ENCODE peak calls at places on chromosomes 12 and 14, in four cellular contexts. B, C, N and P are unnamed samples.

GRCh38 chr12:9843416-9843815 is 16.1 kb downstream of the KLRF1 start:
- DNase-seq in B (no peak), C (no peak), N (no peak), P (no peak)

GRCh38 chr12:6036509-6036908 is 88.0 kb downstream of the VWF start:
- DNase-seq in B (no peak), C (no peak), N (no peak), P (no peak)

GRCh38 chr12:111046896-111047295 is 126.5 kb upstream of the MYL2 start:
- DNase-seq in B (no peak), C (no peak), N (no peak), P (no peak)

GRCh38 chr14:69081271-69081670 is 71.6 kb downstream of the DCAF5 start:
- DNase-seq in B (no peak), C (no peak), N (no peak), P (no peak)

GRCh38 chr14:50947446-50947845 is 3.2 kb upstream of the PYGL start:
- DNase-seq in B (no peak), C (no peak), N (no peak), P (no peak)

GRCh38 chr12:10205251-10205807 is 7.3 kb upstream of the GABARAPL1 start:
- DNase-seq in B (no peak), C (peak), N (no peak), P (no peak)

GRCh38 chr12:62537544-62537943 is 70.9 kb downstream of the MON2 start:
- DNase-seq in B (no peak), C (peak), N (peak), P (no peak)

GRCh38 chr14:73059326-73059725 is 992 bp downstream of the RBM25 start:
- DNase-seq in B (no peak), C (peak), N (no peak), P (no peak)

GRCh38 chr14:39268393-39268792 is 34.7 kb downstream of the MIA2 start:
- DNase-seq in B (no peak), C (peak), N (no peak), P (no peak)

GRCh38 chr12:46519407-46519806 is 146.8 kb upstream of the SLC38A2 start:
- DNase-seq in B (peak), C (no peak), N (no peak), P (no peak)

GRCh38 chr14:81826080-81826479 is 292.4 kb upstream of the SEL1L start:
- DNase-seq in B (no peak), C (no peak), N (no peak), P (no peak)

GRCh38 chr12:76143343-76144252 is 59.1 kb upstream of the NAP1L1 start:
- DNase-seq in B (no peak), C (no peak), N (no peak), P (no peak)

GRCh38 chr12:93908846-93909592 is 231.8 kb downstream of the CRADD start:
- DNase-seq in B (no peak), C (peak), N (no peak), P (no peak)

GRCh38 chr14:87161502-87161901 is 831.5 kb downstream of the GALC start:
- DNase-seq in B (no peak), C (no peak), N (no peak), P (no peak)

GRCh38 chr12:120468846-120469449 is 600 bp downstream of the SRSF9 start:
- DNase-seq in B (peak), C (peak), N (peak), P (peak)

GRCh38 chr14:37186865-37187264 is 10.9 kb upstream of the MIPOL1 start:
- DNase-seq in B (no peak), C (no peak), N (no peak), P (no peak)

GRCh38 chr14:64703393-64704144 is 655 bp upstream of the PLEKHG3 start:
- DNase-seq in B (no peak), C (no peak), N (no peak), P (no peak)

DNA sequence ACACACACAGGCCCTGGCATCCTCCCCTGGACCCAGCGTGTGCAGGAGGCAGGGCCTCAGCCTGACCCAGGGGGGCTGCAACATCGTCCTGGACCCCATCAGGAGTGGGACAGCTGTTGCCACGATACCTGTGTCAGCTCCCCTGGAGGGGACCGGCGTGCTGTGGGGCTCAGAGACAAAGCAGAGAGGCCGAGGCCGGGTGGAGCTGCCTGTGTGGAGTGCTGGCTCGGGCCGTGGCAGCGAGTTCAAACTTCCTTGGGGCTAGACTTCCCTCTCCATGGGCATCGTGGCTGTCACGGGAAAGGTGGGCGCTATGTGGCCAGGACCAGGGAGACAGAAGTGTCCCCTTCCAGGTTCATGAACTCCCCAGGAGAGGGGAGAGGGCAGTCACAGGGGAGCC is 155.0 kb upstream of the SFSWAP start:
- DNase-seq in B (no peak), C (no peak), N (no peak), P (no peak)
- H3K27ac ChIP-seq in B (no peak), C (no peak), N (no peak), P (no peak)

DNA sequence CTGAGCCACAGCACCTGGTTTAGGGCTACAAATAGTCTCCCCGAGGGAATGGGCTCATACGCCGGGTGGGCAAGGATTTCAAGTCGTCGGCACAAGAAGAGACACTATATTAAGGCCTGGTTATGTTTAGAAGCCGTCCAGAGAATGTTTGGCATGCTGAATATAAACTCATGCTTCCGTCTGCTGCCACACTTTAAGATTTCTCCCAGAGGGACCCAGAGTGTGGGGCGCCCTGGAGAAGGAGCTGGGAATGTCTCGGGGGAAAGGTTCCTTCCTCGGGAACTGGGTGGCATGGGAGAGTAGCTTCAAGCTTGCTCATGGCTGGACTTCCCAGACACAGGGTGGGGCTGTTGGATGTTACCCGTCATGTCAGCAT is 295.7 kb downstream of the CACNA1C start:
- DNase-seq in B (no peak), C (no peak), N (no peak), P (no peak)
- H3K27ac ChIP-seq in B (no peak), C (no peak), N (peak), P (no peak)

DNA sequence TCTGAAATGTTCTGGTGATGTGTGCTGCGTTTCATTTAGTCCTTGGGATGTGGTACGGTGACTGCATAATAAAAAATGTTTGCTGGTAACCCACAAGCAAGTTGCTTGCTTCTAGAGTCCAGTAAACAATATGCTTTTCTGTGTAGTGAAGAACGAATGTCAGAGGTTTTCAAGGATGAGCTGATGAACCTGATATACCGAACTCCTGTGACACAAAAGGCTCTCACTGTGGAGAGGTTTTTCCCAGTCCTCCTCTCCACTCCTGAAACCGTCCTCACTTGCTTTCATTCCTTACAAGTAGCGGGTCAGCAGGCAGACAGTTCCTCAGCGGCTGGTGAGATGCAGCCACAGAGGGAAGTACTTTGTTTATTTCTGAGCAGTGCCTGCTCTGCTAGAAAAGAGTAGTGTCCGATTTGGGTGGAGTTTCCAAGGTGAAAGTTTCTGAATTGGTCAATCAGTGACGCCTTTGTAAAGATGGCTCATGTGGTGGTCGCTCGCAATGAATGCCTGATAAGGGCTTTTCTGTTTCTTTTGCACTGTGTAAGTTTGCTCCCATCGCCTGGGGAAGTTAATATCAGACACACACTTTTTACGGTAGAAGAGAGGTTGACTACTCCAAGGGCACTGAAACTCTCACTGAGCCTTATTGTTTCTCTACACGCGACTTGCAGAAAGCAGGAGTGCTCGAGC is 3.0 kb downstream of the ETV6 start:
- DNase-seq in B (no peak), C (no peak), N (peak), P (no peak)
- H3K27ac ChIP-seq in B (no peak), C (no peak), N (peak), P (peak)

DNA sequence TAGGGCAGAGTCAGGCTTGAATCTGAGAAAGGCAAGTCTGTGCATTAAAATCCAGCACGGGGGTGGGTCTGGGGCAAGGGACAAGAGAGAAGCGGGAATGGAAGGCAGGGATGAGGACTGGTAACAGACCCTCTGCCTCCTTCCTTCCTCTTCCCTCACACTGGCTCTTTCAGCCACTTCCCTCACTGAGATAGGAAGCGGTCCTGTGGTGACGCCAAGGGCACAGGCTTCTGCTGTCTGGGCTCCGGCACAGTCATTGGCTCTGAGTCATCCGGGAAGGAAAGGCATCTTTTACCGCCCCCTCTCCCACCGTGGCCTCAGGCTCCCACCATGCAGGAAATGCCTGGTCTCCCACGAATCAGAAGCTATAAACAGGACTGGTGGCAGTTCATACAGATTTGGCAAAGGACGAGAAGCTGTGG is 70.2 kb downstream of the ETV6 start:
- DNase-seq in B (no peak), C (no peak), N (no peak), P (peak)
- H3K27ac ChIP-seq in B (no peak), C (no peak), N (peak), P (no peak)